ENCODE peak calls at places on chromosomes 11 and 22, in ten cellular contexts. One of them, this sample, is unnamed.

GRCh38 chr11:19441752-19442553 is 201.2 kb upstream of the E2F8 start:
- DNase-seq in mucosa of gallbladder: peak; percentile 48
- DNase-seq in NCI-H1105 treated with DMSO at 0.1 percent for 48 hours: no peak
- DNase-seq in stimulated activated CD4-positive, alpha-beta T cell treated with anti-CD3 and anti-CD28 coated beads, Interleukin-1b, Interleukin-23, amount 100 ng/mL, for 1 hour: no peak
- DNase-seq in SK-N-SH: peak; percentile 64
- DNase-seq in NCI-H524: no peak
- DNase-seq in body of pancreas: peak; percentile 83
- DNase-seq in left cardiac atrium: peak; percentile 76
- DNase-seq in gastrocnemius medialis: no peak
- DNase-seq in GM18507: peak; percentile 76
- DNase-seq in this sample: no peak

GRCh38 chr11:58024601-58025091 is 965 bp downstream of the OR9Q1 start:
- DNase-seq in mucosa of gallbladder: peak; percentile 40
- DNase-seq in NCI-H1105 treated with DMSO at 0.1 percent for 48 hours: no peak
- DNase-seq in stimulated activated CD4-positive, alpha-beta T cell treated with anti-CD3 and anti-CD28 coated beads, Interleukin-1b, Interleukin-23, amount 100 ng/mL, for 1 hour: no peak
- DNase-seq in SK-N-SH: no peak
- DNase-seq in NCI-H524: no peak
- DNase-seq in body of pancreas: peak; percentile 73
- DNase-seq in left cardiac atrium: peak; percentile 82
- DNase-seq in gastrocnemius medialis: peak; percentile 55
- DNase-seq in GM18507: no peak
- DNase-seq in this sample: no peak

GRCh38 chr11:12800032-12800671 is 125.9 kb downstream of the TEAD1 start:
- DNase-seq in mucosa of gallbladder: peak; percentile 53
- DNase-seq in NCI-H1105 treated with DMSO at 0.1 percent for 48 hours: peak; percentile 57
- DNase-seq in stimulated activated CD4-positive, alpha-beta T cell treated with anti-CD3 and anti-CD28 coated beads, Interleukin-1b, Interleukin-23, amount 100 ng/mL, for 1 hour: no peak
- DNase-seq in SK-N-SH: peak; percentile 46
- DNase-seq in NCI-H524: peak; percentile 89
- DNase-seq in body of pancreas: peak; percentile 75
- DNase-seq in left cardiac atrium: no peak
- DNase-seq in gastrocnemius medialis: no peak
- DNase-seq in GM18507: no peak
- DNase-seq in this sample: no peak

GRCh38 chr11:64838600-64839334 is 5.7 kb downstream of the CDC42BPG start:
- DNase-seq in mucosa of gallbladder: no peak
- DNase-seq in NCI-H1105 treated with DMSO at 0.1 percent for 48 hours: no peak
- DNase-seq in stimulated activated CD4-positive, alpha-beta T cell treated with anti-CD3 and anti-CD28 coated beads, Interleukin-1b, Interleukin-23, amount 100 ng/mL, for 1 hour: no peak
- DNase-seq in SK-N-SH: no peak
- DNase-seq in NCI-H524: no peak
- DNase-seq in body of pancreas: no peak
- DNase-seq in left cardiac atrium: no peak
- DNase-seq in gastrocnemius medialis: no peak
- DNase-seq in GM18507: no peak
- DNase-seq in this sample: no peak

GRCh38 chr11:27514558-27514957 is 8.0 kb upstream of the LIN7C start:
- DNase-seq in mucosa of gallbladder: no peak
- DNase-seq in NCI-H1105 treated with DMSO at 0.1 percent for 48 hours: no peak
- DNase-seq in stimulated activated CD4-positive, alpha-beta T cell treated with anti-CD3 and anti-CD28 coated beads, Interleukin-1b, Interleukin-23, amount 100 ng/mL, for 1 hour: no peak
- DNase-seq in SK-N-SH: no peak
- DNase-seq in NCI-H524: no peak
- DNase-seq in body of pancreas: no peak
- DNase-seq in left cardiac atrium: peak; percentile 27
- DNase-seq in gastrocnemius medialis: no peak
- DNase-seq in GM18507: no peak
- DNase-seq in this sample: no peak

GRCh38 chr11:76424891-76425290 is 19.9 kb upstream of the EMSY start:
- DNase-seq in mucosa of gallbladder: no peak
- DNase-seq in NCI-H1105 treated with DMSO at 0.1 percent for 48 hours: no peak
- DNase-seq in stimulated activated CD4-positive, alpha-beta T cell treated with anti-CD3 and anti-CD28 coated beads, Interleukin-1b, Interleukin-23, amount 100 ng/mL, for 1 hour: no peak
- DNase-seq in SK-N-SH: no peak
- DNase-seq in NCI-H524: no peak
- DNase-seq in body of pancreas: no peak
- DNase-seq in left cardiac atrium: no peak
- DNase-seq in gastrocnemius medialis: no peak
- DNase-seq in GM18507: no peak
- DNase-seq in this sample: no peak

GRCh38 chr11:62689421-62690183 is at the start of gene LRRN4CL:
- DNase-seq in mucosa of gallbladder: peak; percentile 65
- DNase-seq in NCI-H1105 treated with DMSO at 0.1 percent for 48 hours: no peak
- DNase-seq in stimulated activated CD4-positive, alpha-beta T cell treated with anti-CD3 and anti-CD28 coated beads, Interleukin-1b, Interleukin-23, amount 100 ng/mL, for 1 hour: no peak
- DNase-seq in SK-N-SH: peak; percentile 27
- DNase-seq in NCI-H524: no peak
- DNase-seq in body of pancreas: peak; percentile 59
- DNase-seq in left cardiac atrium: peak; percentile 82
- DNase-seq in gastrocnemius medialis: peak; percentile 87
- DNase-seq in GM18507: no peak
- DNase-seq in this sample: no peak

GRCh38 chr22:26464312-26464711 is 19.3 kb downstream of the HPS4 start:
- DNase-seq in mucosa of gallbladder: no peak
- DNase-seq in NCI-H1105 treated with DMSO at 0.1 percent for 48 hours: no peak
- DNase-seq in stimulated activated CD4-positive, alpha-beta T cell treated with anti-CD3 and anti-CD28 coated beads, Interleukin-1b, Interleukin-23, amount 100 ng/mL, for 1 hour: no peak
- DNase-seq in SK-N-SH: no peak
- DNase-seq in NCI-H524: no peak
- DNase-seq in body of pancreas: peak; percentile 22
- DNase-seq in left cardiac atrium: no peak
- DNase-seq in gastrocnemius medialis: peak; percentile 45
- DNase-seq in GM18507: no peak
- DNase-seq in this sample: no peak

GRCh38 chr11:77126861-77127673 is 979 bp upstream of the MYO7A start:
- DNase-seq in mucosa of gallbladder: peak; percentile 59
- DNase-seq in NCI-H1105 treated with DMSO at 0.1 percent for 48 hours: peak; percentile 47
- DNase-seq in stimulated activated CD4-positive, alpha-beta T cell treated with anti-CD3 and anti-CD28 coated beads, Interleukin-1b, Interleukin-23, amount 100 ng/mL, for 1 hour: no peak
- DNase-seq in SK-N-SH: peak; percentile 89
- DNase-seq in NCI-H524: peak; percentile 82
- DNase-seq in body of pancreas: peak; percentile 66
- DNase-seq in left cardiac atrium: peak; percentile 58
- DNase-seq in gastrocnemius medialis: no peak
- DNase-seq in GM18507: peak; percentile 45
- DNase-seq in this sample: peak; percentile 23

GRCh38 chr22:47547239-47547661 is 784.8 kb downstream of the TBC1D22A start:
- DNase-seq in mucosa of gallbladder: no peak
- DNase-seq in NCI-H1105 treated with DMSO at 0.1 percent for 48 hours: no peak
- DNase-seq in stimulated activated CD4-positive, alpha-beta T cell treated with anti-CD3 and anti-CD28 coated beads, Interleukin-1b, Interleukin-23, amount 100 ng/mL, for 1 hour: no peak
- DNase-seq in SK-N-SH: no peak
- DNase-seq in NCI-H524: no peak
- DNase-seq in body of pancreas: no peak
- DNase-seq in left cardiac atrium: no peak
- DNase-seq in gastrocnemius medialis: no peak
- DNase-seq in GM18507: no peak
- DNase-seq in this sample: no peak

GRCh38 chr11:36354221-36355003 is 58.3 kb downstream of the PRR5L start:
- DNase-seq in mucosa of gallbladder: no peak
- DNase-seq in NCI-H1105 treated with DMSO at 0.1 percent for 48 hours: no peak
- DNase-seq in stimulated activated CD4-positive, alpha-beta T cell treated with anti-CD3 and anti-CD28 coated beads, Interleukin-1b, Interleukin-23, amount 100 ng/mL, for 1 hour: no peak
- DNase-seq in SK-N-SH: no peak
- DNase-seq in NCI-H524: no peak
- DNase-seq in body of pancreas: no peak
- DNase-seq in left cardiac atrium: no peak
- DNase-seq in gastrocnemius medialis: no peak
- DNase-seq in GM18507: no peak
- DNase-seq in this sample: no peak

GRCh38 chr11:14317659-14318325 is 41.2 kb downstream of the RRAS2 start:
- DNase-seq in mucosa of gallbladder: no peak
- DNase-seq in NCI-H1105 treated with DMSO at 0.1 percent for 48 hours: no peak
- DNase-seq in stimulated activated CD4-positive, alpha-beta T cell treated with anti-CD3 and anti-CD28 coated beads, Interleukin-1b, Interleukin-23, amount 100 ng/mL, for 1 hour: no peak
- DNase-seq in SK-N-SH: no peak
- DNase-seq in NCI-H524: no peak
- DNase-seq in body of pancreas: no peak
- DNase-seq in left cardiac atrium: no peak
- DNase-seq in gastrocnemius medialis: no peak
- DNase-seq in GM18507: no peak
- DNase-seq in this sample: no peak

GRCh38 chr11:9990221-9990973 is 303.6 kb downstream of the SBF2 start:
- DNase-seq in mucosa of gallbladder: no peak
- DNase-seq in NCI-H1105 treated with DMSO at 0.1 percent for 48 hours: no peak
- DNase-seq in stimulated activated CD4-positive, alpha-beta T cell treated with anti-CD3 and anti-CD28 coated beads, Interleukin-1b, Interleukin-23, amount 100 ng/mL, for 1 hour: no peak
- DNase-seq in SK-N-SH: no peak
- DNase-seq in NCI-H524: peak; percentile 3
- DNase-seq in body of pancreas: no peak
- DNase-seq in left cardiac atrium: no peak
- DNase-seq in gastrocnemius medialis: no peak
- DNase-seq in GM18507: no peak
- DNase-seq in this sample: no peak